ENCODE peak calls at places on chromosomes 3 and 15, in four cellular contexts. One of them, this sample, is unnamed.

GRCh38 chr3:122168044-122168443 is 15.4 kb upstream of the CASR start:
- DNase-seq in A172: no peak
- DNase-seq in right cardiac atrium: no peak
- DNase-seq in ovary: no peak
- DNase-seq in this sample: no peak

GRCh38 chr15:57566840-57567239 is 24.9 kb upstream of the MYZAP start:
- DNase-seq in A172: peak; percentile 31
- DNase-seq in right cardiac atrium: peak; percentile 55
- DNase-seq in ovary: no peak
- DNase-seq in this sample: peak; percentile 40

GRCh38 chr15:64731807-64732151 is 43.6 kb downstream of the RBPMS2 start:
- DNase-seq in A172: no peak
- DNase-seq in right cardiac atrium: no peak
- DNase-seq in ovary: no peak
- DNase-seq in this sample: no peak

GRCh38 chr15:68620721-68621528 is 42.1 kb downstream of the CORO2B start:
- DNase-seq in A172: no peak
- DNase-seq in right cardiac atrium: peak; percentile 98
- DNase-seq in ovary: peak; percentile 88
- DNase-seq in this sample: peak; percentile 91

GRCh38 chr15:34582461-34583357 is 742 bp downstream of the GOLGA8B start:
- DNase-seq in A172: peak; percentile 14
- DNase-seq in right cardiac atrium: peak; percentile 66
- DNase-seq in ovary: peak; percentile 45
- DNase-seq in this sample: no peak

GRCh38 chr15:90234519-90234988 is 545 bp downstream of the GDPGP1 start:
- DNase-seq in A172: peak; percentile 17
- DNase-seq in right cardiac atrium: no peak
- DNase-seq in ovary: no peak
- DNase-seq in this sample: no peak

GRCh38 chr15:59148160-59148810 is 43.3 kb downstream of the CCNB2 start:
- DNase-seq in A172: no peak
- DNase-seq in right cardiac atrium: no peak
- DNase-seq in ovary: no peak
- DNase-seq in this sample: no peak

GRCh38 chr15:101267320-101268104 is 9.8 kb downstream of the SELENOS start:
- DNase-seq in A172: peak; percentile 69
- DNase-seq in right cardiac atrium: peak; percentile 79
- DNase-seq in ovary: no peak
- DNase-seq in this sample: no peak

GRCh38 chr3:41267975-41268640 is 68.8 kb downstream of the CTNNB1 start:
- DNase-seq in A172: peak; percentile 92
- DNase-seq in right cardiac atrium: no peak
- DNase-seq in ovary: no peak
- DNase-seq in this sample: no peak

GRCh38 chr15:57196865-57197264 is 179.4 kb upstream of the CGNL1 start:
- DNase-seq in A172: no peak
- DNase-seq in right cardiac atrium: no peak
- DNase-seq in ovary: no peak
- DNase-seq in this sample: no peak